ENCODE peak calls at places on chromosomes 7 and 10, in five cellular contexts. U, J, H, L and R are unnamed samples.

GRCh38 chr10:123870260-123870659 is 21.3 kb downstream of the CPXM2 start:
- DNase-seq in L (no peak), U (peak), H (peak), J (no peak), R (no peak)

GRCh38 chr7:156895024-156895780 is 2.2 kb upstream of the LMBR1 start:
- DNase-seq in U (no peak), L (no peak), J (no peak), H (no peak), R (peak)

GRCh38 chr7:92831716-92832622 is 4.4 kb downstream of the CDK6 start:
- DNase-seq in L (peak), U (no peak), J (no peak), H (peak), R (no peak)

GRCh38 chr7:114922151-114922651 is 307 bp downstream of the MDFIC start:
- DNase-seq in H (no peak), U (peak), L (no peak), J (peak), R (peak)

GRCh38 chr7:93949468-93949867 is 27.9 kb downstream of the GNG11 start:
- DNase-seq in U (no peak), L (no peak), H (peak), J (no peak), R (no peak)

GRCh38 chr10:86779267-86780017 is 23.0 kb downstream of the BMPR1A start:
- DNase-seq in H (peak), J (no peak), L (no peak), U (no peak), R (no peak)

GRCh38 chr10:59750155-59750945 is 2.9 kb downstream of the MRLN start:
- DNase-seq in L (no peak), J (no peak), H (peak), U (no peak), R (no peak)

GRCh38 chr7:135664046-135664589 is 1.8 kb downstream of the STMP1 start:
- DNase-seq in U (no peak), J (no peak), L (no peak), H (peak), R (no peak)

GRCh38 chr10:30782543-30783461 is 153.2 kb upstream of the LYZL2 start:
- DNase-seq in H (peak), J (no peak), L (no peak), U (no peak), R (no peak)

GRCh38 chr7:14834456-14834855 is 68.1 kb downstream of the DGKB start:
- DNase-seq in H (peak), L (no peak), J (no peak), U (no peak), R (no peak)

GRCh38 chr10:32985781-32986350 is 27.8 kb upstream of the ITGB1 start:
- DNase-seq in J (no peak), H (peak), L (no peak), U (no peak), R (no peak)

GRCh38 chr10:71963351-71963755 is 842 bp upstream of the CHST3 start:
- DNase-seq in H (no peak), L (no peak), J (peak), U (no peak), R (no peak)

GRCh38 chr7:54145716-54146115 is 396.5 kb upstream of the VSTM2A start:
- DNase-seq in L (no peak), J (no peak), U (no peak), H (no peak), R (no peak)

GRCh38 chr10:14200645-14201534 is 129.8 kb downstream of the FRMD4A start:
- DNase-seq in J (peak), L (no peak), U (no peak), H (no peak), R (no peak)

GRCh38 chr7:111741811-111742240 is 179.5 kb upstream of the IMMP2L start:
- DNase-seq in J (peak), U (peak), L (no peak), H (peak), R (no peak)

GRCh38 chr7:35508623-35509400 is 186.1 kb downstream of the HERPUD2 start:
- DNase-seq in U (no peak), J (no peak), H (no peak), L (no peak), R (no peak)

GRCh38 chr10:104329754-104330153 is 8.5 kb downstream of the ITPRIP start:
- DNase-seq in L (no peak), U (no peak), J (no peak), H (peak), R (no peak)

GRCh38 chr7:80312139-80312661 is 177.6 kb downstream of the GNAI1 start:
- DNase-seq in L (peak), J (no peak), H (peak), U (no peak), R (no peak)

GRCh38 chr10:62022830-62023229 is 121.3 kb downstream of the ARID5B start:
- DNase-seq in H (no peak), U (no peak), L (no peak), J (no peak), R (no peak)

GRCh38 chr7:6375346-6376101 is 72.2 kb downstream of the DAGLB start:
- DNase-seq in H (peak), L (no peak), U (no peak), J (peak), R (no peak)

GRCh38 chr7:106178593-106179134 is 66.6 kb upstream of the SYPL1 start:
- DNase-seq in L (no peak), J (no peak), U (peak), H (peak), R (no peak)

GRCh38 chr10:82378146-82378545 is 503.2 kb downstream of the NRG3 start:
- DNase-seq in L (no peak), U (peak), H (peak), J (no peak), R (no peak)

GRCh38 chr10:71325258-71325657 is 6.2 kb downstream of the SLC29A3 start:
- DNase-seq in L (no peak), H (no peak), J (no peak), U (no peak), R (no peak)

GRCh38 chr7:124202546-124202945 is 169.7 kb upstream of the TMEM229A start:
- DNase-seq in J (no peak), U (no peak), L (no peak), H (no peak), R (no peak)

GRCh38 chr7:25260862-25261454 is 32.7 kb upstream of the NPVF start:
- DNase-seq in H (peak), J (no peak), L (no peak), U (no peak), R (no peak)

GRCh38 chr10:35752469-35753450 is 110.7 kb upstream of the FZD8 start:
- DNase-seq in J (peak), L (no peak), U (no peak), H (no peak), R (no peak)

GRCh38 chr7:29022291-29022988 is 64.3 kb upstream of the TRIL start:
- DNase-seq in L (no peak), U (no peak), H (no peak), J (no peak), R (no peak)

DNA sequence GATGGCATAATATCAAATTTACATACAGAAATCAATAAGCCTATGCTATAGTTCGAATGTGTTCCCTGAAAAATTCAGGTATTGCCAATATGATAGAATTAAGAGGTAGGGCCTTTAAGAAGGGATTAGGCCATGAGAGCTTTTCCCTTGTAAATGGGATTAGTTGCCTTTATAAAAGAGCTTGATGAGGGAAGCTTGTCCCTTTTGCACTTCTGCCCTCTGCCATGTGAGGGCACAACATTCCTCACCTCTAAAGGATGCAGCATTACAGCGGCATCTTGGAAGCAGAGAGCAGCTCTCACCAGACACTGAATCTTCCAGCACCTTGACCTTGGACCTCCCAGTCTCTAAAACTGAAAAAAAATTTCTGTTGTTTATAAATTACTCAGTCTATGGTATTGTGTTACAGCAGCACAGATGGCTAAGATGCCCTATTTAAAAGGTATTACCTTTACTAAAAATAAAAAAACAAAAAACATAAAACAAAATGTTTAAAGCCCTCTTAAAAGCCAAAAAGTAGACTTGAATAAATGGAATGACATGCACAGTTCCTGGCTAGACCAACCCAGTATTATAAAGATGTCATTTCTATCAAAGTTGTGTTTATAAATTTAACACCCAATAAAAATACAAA is 909.6 kb downstream of the REEP3 start:
- DNase-seq in J (peak), H (no peak), L (peak), U (no peak), R (no peak)
- TF ChIP-seq CTCF in J (no peak), H (no peak), L (peak), U (no peak), R (peak)

GRCh38 chr7:4797858-4798705 is 22.7 kb downstream of the AP5Z1 start:
- DNase-seq in U (peak), J (peak), H (no peak), L (peak), R (no peak)
- TF ChIP-seq CTCF in U (peak), J (peak), H (peak), L (peak), R (peak)

DNA sequence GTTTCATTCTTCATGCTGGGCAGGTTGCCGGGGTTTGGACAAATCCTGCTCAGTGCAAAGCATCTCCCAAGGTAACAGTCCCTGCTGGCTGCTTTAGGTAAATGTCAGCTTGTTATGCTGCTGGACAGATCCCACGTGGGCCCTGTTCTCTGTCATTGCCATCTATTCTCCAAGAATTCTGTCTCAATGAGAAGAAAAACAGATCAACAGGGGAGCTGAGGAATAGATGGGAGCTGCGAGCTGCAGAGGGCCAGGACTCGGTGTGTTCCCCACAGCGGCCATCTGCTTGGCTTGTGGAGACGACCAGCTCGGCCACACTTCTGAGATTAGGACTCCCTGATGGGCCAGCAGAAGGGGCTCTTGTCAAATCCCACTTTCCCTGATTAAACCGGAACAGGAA is 235.2 kb downstream of the DPP6 start:
- DNase-seq in J (no peak), U (no peak), H (no peak), L (no peak), R (no peak)
- TF ChIP-seq CTCF in J (no peak), U (no peak), H (no peak), L (no peak), R (no peak)

DNA sequence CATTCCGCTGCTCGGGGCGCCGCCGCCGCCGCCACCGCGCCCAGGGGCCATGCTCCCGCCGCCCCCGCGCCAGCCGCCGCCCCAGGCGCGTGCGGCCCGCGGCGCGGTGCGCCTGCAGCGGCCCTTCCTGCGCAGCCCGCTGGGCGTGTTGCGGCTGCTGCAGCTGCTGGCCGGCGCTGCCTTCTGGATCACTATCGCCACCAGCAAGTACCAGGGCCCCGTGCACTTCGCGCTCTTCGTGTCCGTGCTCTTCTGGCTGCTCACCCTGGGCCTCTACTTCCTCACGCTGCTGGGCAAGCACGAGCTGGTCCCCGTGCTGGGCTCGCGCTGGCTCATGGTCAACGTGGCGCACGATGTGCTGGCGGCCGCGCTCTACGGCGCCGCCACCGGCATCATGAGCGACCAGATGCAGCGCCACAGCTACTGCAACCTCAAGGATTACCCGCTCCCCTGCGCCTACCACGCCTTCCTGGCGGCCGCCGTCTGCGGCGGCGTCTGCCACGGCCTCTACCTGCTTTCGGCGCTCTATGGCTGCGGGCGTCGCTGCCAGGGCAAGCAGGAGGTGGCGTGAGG is 384 bp downstream of the MARVELD1 start:
- DNase-seq in J (peak), H (peak), L (peak), U (peak), R (peak)
- TF ChIP-seq CTCF in J (no peak), H (no peak), L (no peak), U (peak), R (peak)